ENCODE peak calls at places on chromosomes 1 and 21, in seven cellular contexts. W, Z, E, G, K, Y and N are unnamed samples.

GRCh38 chr1:216749219-216749618 is 26.0 kb upstream of the ESRRG start:
- DNase-seq in W (no peak), Z (no peak), E (no peak), G (no peak), K (no peak), Y (no peak), N (no peak)

GRCh38 chr1:19442150-19443096 is 42.9 kb downstream of the CAPZB start:
- DNase-seq in W (no peak), Z (no peak), E (no peak), G (no peak), K (no peak), Y (no peak), N (no peak)

GRCh38 chr1:199113265-199113869 is 474.5 kb downstream of the PTPRC start:
- DNase-seq in W (peak), Z (peak), E (peak), G (peak), K (no peak), Y (no peak), N (peak)

GRCh38 chr1:207423560-207424292 is 30.4 kb upstream of the CR2 start:
- DNase-seq in W (no peak), Z (no peak), E (no peak), G (peak), K (no peak), Y (no peak), N (no peak)

GRCh38 chr1:2429780-2430591 is 17.6 kb upstream of the PEX10 start:
- DNase-seq in W (no peak), Z (no peak), E (no peak), G (no peak), K (no peak), Y (no peak), N (peak)

GRCh38 chr1:52139817-52140540 is 1.9 kb upstream of the ZFYVE9 start:
- DNase-seq in W (no peak), Z (no peak), E (no peak), G (peak), K (no peak), Y (no peak), N (peak)

GRCh38 chr21:29896884-29897283 is 42.9 kb downstream of the GRIK1 start:
- DNase-seq in W (no peak), Z (no peak), E (no peak), G (no peak), K (no peak), Y (no peak), N (no peak)

GRCh38 chr1:207454046-207454964 is at the start of gene CR2:
- DNase-seq in W (no peak), Z (peak), E (peak), G (peak), K (no peak), Y (peak), N (peak)

GRCh38 chr1:31704261-31705079 is 653 bp upstream of the COL16A1 start:
- DNase-seq in W (no peak), Z (no peak), E (no peak), G (no peak), K (no peak), Y (no peak), N (no peak)

GRCh38 chr1:31706384-31707058 is 2.7 kb upstream of the COL16A1 start:
- DNase-seq in W (no peak), Z (no peak), E (no peak), G (no peak), K (no peak), Y (no peak), N (no peak)

GRCh38 chr1:31702836-31703404 is 897 bp downstream of the COL16A1 start:
- DNase-seq in W (no peak), Z (no peak), E (no peak), G (no peak), K (no peak), Y (no peak), N (no peak)

GRCh38 chr1:31703431-31704260 is at the start of gene COL16A1:
- DNase-seq in W (peak), Z (peak), E (peak), G (peak), K (no peak), Y (peak), N (no peak)

DNA sequence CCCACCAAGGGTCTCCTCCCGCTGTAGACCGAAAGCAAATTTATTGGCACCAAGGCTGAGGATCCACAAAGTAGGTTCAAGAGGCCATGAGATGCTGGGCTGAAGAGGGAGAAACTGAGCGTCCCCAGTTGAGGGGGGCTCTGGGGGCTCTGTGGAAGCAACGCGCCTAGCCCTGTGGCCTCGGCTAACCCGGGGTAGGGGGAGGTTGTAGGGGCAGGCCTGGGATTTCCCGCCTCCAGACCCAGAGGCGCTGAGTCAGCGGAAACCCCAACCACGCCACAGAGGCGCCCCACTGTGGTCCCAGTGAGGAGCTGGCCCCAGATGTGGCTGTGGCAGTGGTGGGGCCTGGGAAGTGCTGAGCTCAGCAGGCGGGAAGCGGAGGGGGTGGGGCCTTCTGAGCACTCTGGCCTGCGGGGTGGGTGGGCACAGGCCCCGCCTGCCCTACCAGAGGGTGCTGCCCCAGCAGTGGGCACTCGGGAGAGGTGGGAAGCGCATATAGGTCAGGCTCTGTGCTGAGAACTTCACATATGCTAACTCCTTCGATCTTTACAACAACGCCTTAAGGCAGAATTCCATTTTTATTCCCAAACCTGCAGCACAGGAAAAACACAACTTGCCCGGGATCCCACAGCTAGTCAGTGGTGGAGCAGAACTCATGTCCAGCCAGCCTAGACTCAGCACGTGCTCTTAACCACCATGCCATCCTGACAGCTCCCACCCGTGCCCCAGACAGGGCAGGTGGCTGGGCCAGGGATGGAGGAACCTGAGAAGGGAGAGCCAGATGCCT is 1.5 kb upstream of the COL16A1 start:
- DNase-seq in W (peak), Z (peak), E (peak), G (peak), K (no peak), Y (peak), N (peak)
- TF ChIP-seq CTCF in W (peak), Z (peak), E (no peak), G (peak), K (no peak), Y (no peak), N (peak)

GRCh38 chr1:63922848-63923247 is 149.0 kb downstream of the ROR1 start:
- DNase-seq in W (no peak), Z (peak), E (no peak), G (no peak), K (no peak), Y (no peak), N (no peak)

GRCh38 chr1:63917571-63918394 is 144.0 kb downstream of the ROR1 start:
- DNase-seq in W (no peak), Z (no peak), E (no peak), G (no peak), K (no peak), Y (no peak), N (peak)

GRCh38 chr1:63921357-63921756 is 147.5 kb downstream of the ROR1 start:
- DNase-seq in W (no peak), Z (no peak), E (no peak), G (no peak), K (no peak), Y (no peak), N (no peak)

GRCh38 chr1:63918395-63918945 is 144.7 kb downstream of the ROR1 start:
- DNase-seq in W (no peak), Z (no peak), E (no peak), G (no peak), K (no peak), Y (no peak), N (no peak)

DNA sequence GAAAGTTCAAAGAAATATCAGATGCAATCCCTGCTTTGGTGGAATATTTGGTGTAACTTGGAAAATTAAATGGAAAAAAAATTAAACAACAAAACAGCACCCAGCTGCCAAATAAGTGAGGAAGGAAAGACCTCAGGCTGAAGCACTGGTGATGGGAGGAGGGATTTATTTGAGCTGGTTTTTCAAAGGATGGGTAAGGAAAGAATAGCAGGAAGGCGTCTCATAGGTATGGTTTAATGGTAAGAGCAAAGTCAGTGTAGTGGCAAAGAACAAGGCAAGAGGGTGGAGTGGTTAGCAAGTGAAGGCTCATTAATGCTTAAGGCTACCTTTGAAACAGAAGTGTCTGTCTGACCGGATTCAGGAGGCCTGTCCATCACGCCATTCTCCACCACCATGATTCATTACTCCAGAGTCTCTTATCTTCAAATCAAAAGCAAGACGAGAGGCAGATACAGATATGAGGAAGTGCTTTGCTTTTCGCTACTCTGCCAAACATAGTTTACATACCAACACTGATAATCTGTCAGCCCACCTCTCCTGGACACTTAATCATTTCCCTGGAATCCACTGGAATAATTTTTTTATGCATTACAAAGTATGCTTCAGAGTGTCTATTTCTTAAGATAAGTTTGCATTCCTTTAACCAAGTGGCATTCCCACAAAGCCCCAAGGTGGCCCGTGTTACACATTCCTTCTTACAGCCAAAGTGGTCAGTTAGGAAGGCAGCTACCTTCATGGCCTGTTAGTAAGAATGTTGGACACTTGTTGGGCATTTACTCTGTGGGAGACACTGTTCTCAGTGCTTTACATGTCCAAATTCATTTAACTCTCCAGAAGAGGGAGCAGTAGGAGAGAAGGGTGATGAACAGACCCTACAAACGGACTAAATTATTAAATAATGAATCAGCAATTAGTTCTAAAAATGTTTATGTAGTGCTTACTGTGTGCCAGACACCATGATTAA is 146.6 kb downstream of the ROR1 start:
- DNase-seq in W (no peak), Z (no peak), E (peak), G (no peak), K (no peak), Y (no peak), N (no peak)
- TF ChIP-seq CTCF in W (no peak), Z (peak), E (no peak), G (no peak), K (no peak), Y (peak), N (no peak)

GRCh38 chr1:41598325-41598724 is 113.8 kb upstream of the EDN2 start:
- DNase-seq in W (no peak), Z (no peak), E (no peak), G (no peak), K (no peak), Y (no peak), N (no peak)

GRCh38 chr1:41599912-41600311 is 115.4 kb upstream of the EDN2 start:
- DNase-seq in W (no peak), Z (no peak), E (no peak), G (no peak), K (no peak), Y (no peak), N (no peak)
- TF ChIP-seq CTCF in W (no peak), Z (peak), E (no peak), G (no peak), K (no peak), Y (peak), N (no peak)

DNA sequence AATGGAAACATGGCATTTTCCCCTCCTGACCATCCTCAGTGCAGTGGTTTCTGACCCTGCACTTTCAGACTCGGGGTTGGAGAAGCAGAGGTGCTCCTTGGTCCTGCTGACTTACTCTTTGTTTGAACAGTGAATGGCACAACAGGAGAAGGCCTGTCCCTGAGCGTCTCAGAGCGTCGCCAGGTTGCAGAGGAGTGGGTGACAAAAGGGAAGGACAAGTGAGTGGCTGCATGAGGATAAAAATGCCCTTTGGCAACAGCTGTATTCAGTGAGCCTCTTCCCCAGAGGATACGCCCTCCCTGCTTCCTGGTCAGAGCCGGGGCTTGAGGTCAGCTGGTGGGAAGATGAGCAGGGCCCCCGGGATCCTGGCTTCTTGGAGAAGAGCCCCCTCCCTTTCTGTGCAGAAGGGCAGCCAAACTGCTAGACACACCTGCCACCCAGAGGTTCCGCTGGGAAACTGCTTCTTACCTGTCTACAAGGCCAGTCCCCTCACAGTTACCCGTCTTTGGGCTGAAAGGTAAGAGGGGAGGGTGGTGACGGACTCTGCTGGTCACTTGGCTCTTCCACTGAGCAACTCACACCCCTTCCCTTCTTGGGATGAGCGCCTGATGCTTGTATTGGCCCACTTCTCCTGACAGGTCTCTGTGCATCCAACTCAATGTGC is 16.6 kb downstream of the NPL start:
- DNase-seq in W (no peak), Z (no peak), E (no peak), G (no peak), K (no peak), Y (no peak), N (no peak)
- TF ChIP-seq CTCF in W (no peak), Z (no peak), E (no peak), G (no peak), K (no peak), Y (no peak), N (no peak)

DNA sequence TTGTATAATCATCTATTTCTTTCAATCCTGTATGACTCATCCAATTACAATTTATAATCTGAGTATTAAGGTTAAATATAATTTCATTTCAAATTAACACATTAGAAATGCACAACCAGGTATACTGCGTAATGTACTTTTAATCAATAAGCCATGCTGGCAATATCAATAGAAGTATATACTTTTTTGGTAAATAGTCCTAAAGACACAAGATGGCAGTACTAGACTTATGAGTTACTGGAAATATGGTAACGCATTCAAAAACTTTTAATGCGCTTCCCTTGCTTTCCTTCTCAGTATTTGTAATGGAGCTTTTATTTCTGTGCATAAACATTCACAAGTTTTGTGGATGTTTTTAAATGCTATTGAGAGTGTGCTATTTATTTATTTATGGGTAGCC is 1162.0 kb upstream of the TMPRSS15 start:
- DNase-seq in W (no peak), Z (no peak), E (no peak), G (no peak), K (no peak), Y (no peak), N (no peak)
- TF ChIP-seq CTCF in W (no peak), Z (no peak), E (no peak), G (no peak), K (no peak), Y (no peak), N (no peak)

GRCh38 chr1:64251971-64252370 is 48.5 kb downstream of the UBE2U start:
- DNase-seq in W (no peak), Z (no peak), E (no peak), G (no peak), K (no peak), Y (no peak), N (no peak)
- TF ChIP-seq CTCF in W (no peak), Z (no peak), E (no peak), G (no peak), K (no peak), Y (no peak), N (no peak)

GRCh38 chr1:18324246-18324645 is 156.5 kb upstream of the KLHDC7A start:
- DNase-seq in W (no peak), Z (no peak), E (no peak), G (no peak), K (no peak), Y (no peak), N (no peak)
- TF ChIP-seq CTCF in W (no peak), Z (no peak), E (no peak), G (no peak), K (no peak), Y (peak), N (no peak)

GRCh38 chr1:201050515-201051277 is 27.2 kb upstream of the KIF21B start:
- DNase-seq in W (no peak), Z (no peak), E (no peak), G (no peak), K (no peak), Y (no peak), N (no peak)

GRCh38 chr1:201051399-201051798 is 27.9 kb upstream of the KIF21B start:
- DNase-seq in W (no peak), Z (no peak), E (no peak), G (no peak), K (no peak), Y (no peak), N (peak)

GRCh38 chr1:201049248-201049831 is 25.8 kb upstream of the KIF21B start:
- DNase-seq in W (no peak), Z (no peak), E (no peak), G (no peak), K (no peak), Y (no peak), N (no peak)

GRCh38 chr1:201054030-201054635 is 30.6 kb upstream of the KIF21B start:
- DNase-seq in W (no peak), Z (no peak), E (no peak), G (no peak), K (no peak), Y (no peak), N (no peak)

DNA sequence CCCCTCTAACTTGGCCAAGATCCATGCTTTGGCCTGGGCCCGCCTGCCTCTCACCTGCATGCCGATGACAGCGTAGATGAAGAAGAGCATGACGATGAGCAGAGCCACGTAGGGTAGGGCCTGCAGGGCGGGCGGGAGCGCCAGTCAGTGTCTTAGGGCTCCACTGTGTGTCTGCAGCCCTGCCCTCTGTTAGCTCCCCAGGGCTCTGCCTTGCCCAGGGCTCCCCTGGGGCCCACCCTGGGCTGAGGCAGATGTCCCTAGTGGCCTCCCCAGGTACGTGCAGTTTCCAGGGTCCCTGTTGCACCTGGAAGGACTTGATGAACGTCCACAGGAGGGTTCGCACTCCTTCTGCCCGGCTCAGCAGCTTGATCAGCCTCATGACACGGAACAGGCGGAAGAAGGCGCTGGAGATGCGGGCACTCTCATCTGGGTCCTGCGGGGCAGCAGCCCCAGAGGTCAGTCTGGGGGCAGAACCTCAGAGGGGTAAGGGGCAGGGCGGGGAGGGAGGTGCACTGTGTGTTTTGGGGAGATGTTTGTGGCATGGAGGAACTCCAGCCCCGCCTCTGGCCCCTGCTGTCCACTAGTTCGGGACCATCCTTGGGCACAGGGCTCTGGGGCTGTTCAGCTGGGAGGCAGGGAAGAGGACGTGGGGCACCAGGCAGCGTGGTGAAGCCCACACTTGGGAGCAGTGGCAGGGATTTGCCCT is 29.8 kb upstream of the KIF21B start:
- DNase-seq in W (no peak), Z (no peak), E (no peak), G (no peak), K (no peak), Y (no peak), N (no peak)
- TF ChIP-seq CTCF in W (no peak), Z (no peak), E (no peak), G (peak), K (no peak), Y (no peak), N (no peak)